ENCODE peak calls at places on chromosome 16, in seven cellular contexts. U, Z, Y, B, C, W and H are unnamed samples.

GRCh38 chr16:73086108-73086507 is 38.2 kb upstream of the ZFHX3 start:
- DNase-seq in Z (no peak), U (no peak), C (no peak), Y (no peak), B (no peak), W (no peak), H (no peak)

GRCh38 chr16:28217326-28217725 is 5.6 kb upstream of the XPO6 start:
- DNase-seq in B (no peak), Y (no peak), U (no peak), W (no peak), Z (no peak), C (no peak), H (no peak)

GRCh38 chr16:14325921-14326401 is 254.8 kb downstream of the MRTFB start:
- DNase-seq in Z (no peak), C (peak), W (no peak), B (peak), Y (no peak), U (no peak), H (no peak)

GRCh38 chr16:53511084-53511402 is 8.0 kb upstream of the AKTIP start:
- DNase-seq in Z (no peak), C (no peak), U (no peak), Y (no peak), W (no peak), B (no peak), H (no peak)

GRCh38 chr16:35302859-35303258 is 1843.4 kb downstream of the TP53TG3F start:
- DNase-seq in C (no peak), Z (no peak), Y (no peak), B (no peak), W (no peak), U (no peak), H (no peak)

GRCh38 chr16:12907670-12908233 is 6.4 kb downstream of the SHISA9 start:
- DNase-seq in B (no peak), U (no peak), Z (no peak), C (no peak), W (peak), Y (peak), H (no peak)

GRCh38 chr16:14452066-14452465 is 178.0 kb downstream of the PARN start:
- DNase-seq in U (no peak), W (no peak), C (no peak), Y (no peak), B (no peak), Z (no peak), H (no peak)

GRCh38 chr16:17921357-17921978 is 415.1 kb downstream of the NPIPA8 start:
- DNase-seq in Y (peak), W (peak), U (no peak), Z (peak), B (no peak), C (no peak), H (no peak)

GRCh38 chr16:87047221-87048037 is 269.8 kb downstream of the C16orf95 start:
- DNase-seq in Z (no peak), Y (no peak), B (no peak), W (no peak), C (no peak), U (no peak), H (no peak)

GRCh38 chr16:49575352-49576172 is 202.0 kb downstream of the C16orf78 start:
- DNase-seq in Z (peak), B (peak), U (peak), Y (peak), W (no peak), C (no peak), H (no peak)

GRCh38 chr16:14278749-14279148 is 207.6 kb downstream of the MRTFB start:
- DNase-seq in B (no peak), C (no peak), Y (no peak), W (no peak), U (no peak), Z (no peak), H (no peak)

GRCh38 chr16:23858496-23859062 is 22.8 kb downstream of the PRKCB start:
- DNase-seq in C (no peak), U (no peak), W (no peak), Y (no peak), B (peak), Z (no peak), H (no peak)

GRCh38 chr16:3804426-3805016 is 76.0 kb downstream of the CREBBP start:
- DNase-seq in C (peak), W (no peak), U (no peak), B (no peak), Z (no peak), Y (no peak), H (no peak)

GRCh38 chr16:29116980-29117379 is 132.1 kb downstream of the LAT start:
- DNase-seq in B (no peak), U (no peak), C (no peak), Y (no peak), W (no peak), Z (no peak), H (no peak)

GRCh38 chr16:74837056-74837455 is 62.4 kb upstream of the FA2H start:
- DNase-seq in B (no peak), Y (no peak), W (no peak), C (no peak), Z (no peak), U (no peak), H (no peak)

GRCh38 chr16:50037791-50038190 is 12.8 kb downstream of the CNEP1R1 start:
- DNase-seq in Y (no peak), U (no peak), Z (no peak), W (no peak), B (peak), C (peak), H (no peak)

GRCh38 chr16:31142109-31143035 is 6.8 kb upstream of the PRSS8 start:
- DNase-seq in Y (peak), U (peak), W (peak), Z (peak), C (peak), B (peak), H (peak)

GRCh38 chr16:19595043-19595767 is 39.7 kb downstream of the VPS35L start:
- DNase-seq in Y (no peak), Z (no peak), W (peak), U (no peak), B (peak), C (peak), H (peak)

GRCh38 chr16:22670551-22670970 is 143.4 kb upstream of the HS3ST2 start:
- DNase-seq in Z (no peak), Y (peak), W (peak), C (peak), U (peak), B (no peak), H (no peak)

GRCh38 chr16:86604436-86605220 is 26.3 kb downstream of the FOXL1 start:
- DNase-seq in Y (peak), B (no peak), Z (no peak), C (no peak), U (no peak), W (no peak), H (no peak)

GRCh38 chr16:30697264-30698138 is 1.5 kb upstream of the SRCAP start:
- DNase-seq in Y (peak), B (no peak), U (no peak), C (peak), W (peak), Z (no peak), H (no peak)

GRCh38 chr16:81480856-81481821 is 36.5 kb downstream of the CMIP start:
- DNase-seq in Y (peak), Z (peak), W (no peak), B (peak), C (peak), U (peak), H (no peak)

GRCh38 chr16:77711775-77712174 is 10.5 kb upstream of the NUDT7 start:
- DNase-seq in U (no peak), B (no peak), C (peak), Z (no peak), W (no peak), Y (no peak), H (no peak)

GRCh38 chr16:59698341-59698979 is 964.3 kb upstream of the GOT2 start:
- DNase-seq in W (peak), B (peak), C (peak), U (no peak), Z (no peak), Y (no peak), H (no peak)

GRCh38 chr16:31131841-31132271 is 3.7 kb downstream of the PRSS8 start:
- DNase-seq in U (no peak), B (no peak), C (no peak), W (no peak), Y (no peak), Z (no peak), H (no peak)

GRCh38 chr16:14958970-14959369 is 15.9 kb upstream of the PDXDC1 start:
- DNase-seq in Z (no peak), W (peak), Y (no peak), B (no peak), U (no peak), C (no peak), H (no peak)

GRCh38 chr16:15725641-15726240 is 75.7 kb downstream of the NDE1 start:
- DNase-seq in U (no peak), C (no peak), Y (no peak), B (no peak), Z (no peak), W (no peak), H (no peak)

GRCh38 chr16:22195695-22196558 is 10.2 kb upstream of the EEF2K start:
- DNase-seq in Z (peak), B (peak), W (peak), U (peak), Y (peak), C (peak), H (peak)

GRCh38 chr16:19997264-19997663 is 76.4 kb downstream of the GPR139 start:
- DNase-seq in Y (no peak), C (no peak), B (no peak), U (no peak), Z (no peak), W (no peak), H (no peak)

GRCh38 chr16:3094289-3095027 is 4.6 kb downstream of the ZSCAN10 start:
- DNase-seq in Z (no peak), Y (peak), C (peak), W (peak), B (peak), U (no peak), H (no peak)

GRCh38 chr16:78684040-78684611 is 584.7 kb downstream of the WWOX start:
- DNase-seq in U (no peak), Z (no peak), W (peak), B (peak), C (peak), Y (no peak), H (no peak)

GRCh38 chr16:85309656-85310587 is 197.7 kb upstream of the CIBAR2 start:
- DNase-seq in U (peak), W (no peak), C (no peak), B (no peak), Y (peak), Z (peak), H (no peak)
- H3K4me3 ChIP-seq in U (no peak), W (no peak), C (no peak), B (no peak), Y (peak), Z (peak), H (no peak)

DNA sequence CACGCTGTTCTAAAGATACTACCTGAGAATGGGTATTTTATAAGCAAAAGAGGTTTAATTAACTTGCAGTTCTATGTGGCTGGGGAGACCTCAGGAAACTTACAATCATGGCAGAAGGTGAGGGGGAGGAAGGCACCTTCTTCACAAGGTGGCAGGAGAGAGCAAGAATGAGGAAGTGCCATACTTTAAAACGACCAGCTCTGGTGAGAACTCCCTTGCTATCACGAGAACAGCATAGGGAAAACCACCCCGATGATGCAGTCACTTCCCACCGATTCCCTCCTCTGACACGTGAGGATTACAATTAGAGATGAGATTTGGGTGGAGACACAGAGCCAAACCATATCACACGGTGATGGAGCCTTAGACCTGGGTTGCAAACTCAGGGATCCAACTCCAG is 317.5 kb upstream of the EEF2KMT start:
- DNase-seq in W (no peak), Y (no peak), Z (no peak), C (no peak), U (no peak), B (no peak), H (no peak)
- TF ChIP-seq CTCF in W (no peak), Y (peak), Z (no peak), C (no peak), U (no peak), B (no peak), H (no peak)

GRCh38 chr16:57130950-57131321 is 38.6 kb downstream of the CPNE2 start:
- DNase-seq in Y (no peak), C (no peak), U (no peak), B (no peak), Z (no peak), W (no peak), H (no peak)

GRCh38 chr16:57132470-57132869 is 40.1 kb downstream of the CPNE2 start:
- DNase-seq in Y (no peak), W (no peak), B (no peak), Z (no peak), C (no peak), U (no peak), H (no peak)

GRCh38 chr16:57133911-57134310 is 41.5 kb downstream of the CPNE2 start:
- DNase-seq in W (no peak), B (no peak), Z (no peak), U (no peak), Y (no peak), C (no peak), H (no peak)

GRCh38 chr16:57133101-57133500 is 40.7 kb downstream of the CPNE2 start:
- DNase-seq in Y (no peak), Z (no peak), C (no peak), B (no peak), U (no peak), W (no peak), H (no peak)

DNA sequence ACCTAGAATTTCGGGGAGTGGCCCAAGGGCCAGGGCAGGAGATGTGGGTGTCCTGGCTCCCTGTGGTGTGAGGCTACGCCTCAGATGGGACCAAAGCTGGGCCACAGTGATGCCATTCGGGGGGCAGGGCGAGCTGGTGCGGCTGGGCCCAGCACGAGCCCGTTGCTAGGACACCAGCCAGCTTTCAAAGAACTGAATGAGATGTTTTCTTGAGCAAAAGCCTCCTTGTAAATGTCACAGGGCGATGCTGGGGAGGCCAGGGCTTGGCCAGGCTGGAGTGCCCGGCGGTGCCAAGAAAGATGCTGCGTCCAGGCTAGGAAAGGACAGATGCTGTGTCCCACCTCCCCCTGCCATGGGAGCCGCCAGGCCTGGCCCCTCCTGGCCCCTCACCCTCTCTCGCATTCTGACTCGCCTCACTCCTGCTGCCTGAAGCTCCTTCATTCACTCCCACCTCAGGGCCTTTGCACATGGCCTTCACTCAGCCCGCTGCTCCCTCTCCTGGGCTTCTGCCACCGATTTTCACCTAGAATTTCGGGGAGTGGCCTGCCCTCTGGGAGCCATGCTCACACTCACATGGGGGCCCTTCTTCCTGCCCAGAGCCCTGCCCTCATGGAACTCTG is 39.1 kb downstream of the CPNE2 start:
- DNase-seq in C (no peak), W (no peak), Z (no peak), Y (no peak), B (no peak), U (no peak), H (no peak)
- H3K4me3 ChIP-seq in C (no peak), W (no peak), Z (no peak), Y (no peak), B (no peak), U (no peak), H (no peak)

GRCh38 chr16:26111900-26112299 is 420.1 kb downstream of the HS3ST4 start:
- DNase-seq in U (no peak), W (no peak), Z (no peak), Y (peak), B (no peak), C (no peak), H (no peak)
- TF ChIP-seq CTCF in U (no peak), W (no peak), Z (no peak), Y (peak), B (no peak), C (no peak), H (no peak)

GRCh38 chr16:84603115-84603816 is 14.6 kb downstream of the COTL1 start:
- DNase-seq in B (peak), Y (no peak), C (peak), U (no peak), Z (peak), W (peak), H (peak)
- H3K4me3 ChIP-seq in B (no peak), Y (no peak), C (peak), U (peak), Z (peak), W (peak), H (peak)

GRCh38 chr16:386641-387156 is 4.9 kb upstream of the PGAP6 start:
- DNase-seq in W (no peak), Z (no peak), B (peak), Y (no peak), U (no peak), C (no peak), H (no peak)
- TF ChIP-seq CTCF in W (no peak), Z (no peak), B (peak), Y (peak), U (no peak), C (peak), H (no peak)

GRCh38 chr16:51154271-51155171 is 3.5 kb upstream of the SALL1 start:
- DNase-seq in U (no peak), W (no peak), Z (no peak), Y (no peak), B (no peak), C (no peak), H (no peak)
- H3K4me3 ChIP-seq in U (no peak), W (no peak), Z (peak), Y (no peak), B (peak), C (no peak), H (peak)

GRCh38 chr16:67636713-67637112 is 8.2 kb upstream of the CARMIL2 start:
- DNase-seq in W (no peak), Z (no peak), C (no peak), B (no peak), Y (no peak), U (no peak), H (no peak)

GRCh38 chr16:67628216-67628615 is 16.7 kb upstream of the CARMIL2 start:
- DNase-seq in U (no peak), C (no peak), W (no peak), B (no peak), Y (no peak), Z (no peak), H (no peak)

GRCh38 chr16:67637625-67638024 is 7.3 kb upstream of the CARMIL2 start:
- DNase-seq in Y (no peak), W (no peak), C (no peak), Z (no peak), U (no peak), B (no peak), H (no peak)

GRCh38 chr16:67632415-67633172 is 12.3 kb upstream of the CARMIL2 start:
- DNase-seq in C (peak), Z (no peak), U (no peak), B (peak), W (no peak), Y (no peak), H (peak)
- TF ChIP-seq CTCF in C (peak), Z (no peak), U (no peak), B (no peak), W (no peak), Y (no peak), H (no peak)